ENCODE peak calls at places on chromosome 21, in eight cellular contexts. F is mesothelial cell of epicardium; G is fibroblast of lung; X is Kasumi-1; M is T-cell; Q is MM.1S; O is effector memory CD4-positive, alpha-beta T cell; E is AG20443. V is an unnamed sample.

GRCh38 chr21:23887709-23888303 is 1719.5 kb downstream of the MRPL39 start:
- DNase-seq in O (peak; percentile 6), X (peak; percentile 70), M (peak; percentile 5), G (no peak), F (no peak), E (no peak), Q (peak; percentile 81), V (no peak)

GRCh38 chr21:45478115-45478801 is 64.0 kb downstream of the SLC19A1 start:
- DNase-seq in M (peak; percentile 70), F (no peak), O (peak; percentile 66), G (peak; percentile 57), X (peak; percentile 79), E (peak; percentile 83), Q (peak; percentile 71), V (peak; percentile 42)

GRCh38 chr21:44934797-44935532 is 4.9 kb upstream of the SLX9 start:
- DNase-seq in X (no peak), F (no peak), E (no peak), O (no peak), G (no peak), Q (no peak), M (no peak), V (no peak)

GRCh38 chr21:34801519-34802132 is 132.8 kb downstream of the CLIC6 start:
- DNase-seq in G (no peak), M (no peak), F (no peak), X (no peak), Q (peak; percentile 69), E (no peak), O (no peak), V (no peak)

GRCh38 chr21:45264919-45265515 is 22.7 kb downstream of the POFUT2 start:
- DNase-seq in E (no peak), O (no peak), Q (no peak), G (no peak), M (no peak), X (no peak), F (no peak), V (no peak)

GRCh38 chr21:35127851-35128250 is 78.7 kb upstream of the RUNX1 start:
- DNase-seq in E (no peak), M (no peak), Q (no peak), X (no peak), O (no peak), G (peak; percentile 42), F (no peak), V (no peak)

GRCh38 chr21:43824250-43824882 is 35.0 kb downstream of the RRP1 start:
- DNase-seq in X (no peak), F (no peak), E (peak; percentile 86), G (peak; percentile 62), Q (no peak), O (no peak), M (no peak), V (no peak)

GRCh38 chr21:40173833-40174232 is 306.6 kb downstream of the PCP4 start:
- DNase-seq in E (no peak), G (no peak), M (no peak), Q (no peak), X (no peak), O (no peak), F (no peak), V (no peak)

GRCh38 chr21:38987551-38988210 is 182.0 kb downstream of the ETS2 start:
- DNase-seq in E (no peak), O (no peak), F (no peak), X (no peak), M (no peak), Q (no peak), G (no peak), V (no peak)

GRCh38 chr21:31190516-31190915 is 152.2 kb upstream of the KRTAP19-8 start:
- DNase-seq in Q (no peak), E (no peak), G (no peak), M (no peak), F (no peak), X (no peak), O (no peak), V (no peak)

V was measured in NCI-H2107.